ENCODE peak calls at places on chromosomes 13 and 19, in four cellular contexts. Y, V, Q and F are unnamed samples.

GRCh38 chr13:32947886-32948285 is 68.3 kb upstream of the KL start:
- DNase-seq in Q (no peak), Y (peak; percentile 57), V (no peak), F (no peak)

GRCh38 chr19:8397291-8397690 is 7.1 kb downstream of the RAB11B start:
- DNase-seq in V (no peak), Q (no peak), Y (no peak), F (no peak)

GRCh38 chr19:15463865-15464371 is 426 bp downstream of the RASAL3 start:
- DNase-seq in V (no peak), Q (no peak), Y (no peak), F (peak; percentile 77)

GRCh38 chr19:6524326-6524725 is 6.5 kb upstream of the TNFSF9 start:
- DNase-seq in V (no peak), Q (no peak), Y (no peak), F (no peak)

GRCh38 chr13:82136880-82137279 is 1745.4 kb downstream of the SLITRK1 start:
- DNase-seq in Y (no peak), V (no peak), Q (no peak), F (no peak)

GRCh38 chr19:49968279-49968922 is 7.4 kb upstream of the SIGLEC11 start:
- DNase-seq in Q (no peak), Y (no peak), V (no peak), F (no peak)

GRCh38 chr19:35162471-35163326 is 8.2 kb downstream of the FXYD5 start:
- DNase-seq in Q (no peak), Y (no peak), V (no peak), F (no peak)

GRCh38 chr19:57746580-57747471 is at the start of gene ZNF776:
- DNase-seq in Y (peak; percentile 80), V (peak; percentile 88), Q (peak; percentile 68), F (peak; percentile 77)

GRCh38 chr13:109761695-109762094 is 24.7 kb downstream of the IRS2 start:
- DNase-seq in Y (no peak), Q (no peak), V (no peak), F (no peak)

GRCh38 chr13:109762791-109763190 is 23.6 kb downstream of the IRS2 start:
- DNase-seq in V (no peak), Q (no peak), Y (no peak), F (no peak)

GRCh38 chr13:109767023-109767422 is 19.4 kb downstream of the IRS2 start:
- DNase-seq in V (no peak), Q (no peak), Y (no peak), F (no peak)

GRCh38 chr13:109764045-109764444 is 22.3 kb downstream of the IRS2 start:
- DNase-seq in V (no peak), Q (no peak), Y (no peak), F (no peak)

GRCh38 chr13:109764474-109765292 is 21.7 kb downstream of the IRS2 start:
- DNase-seq in Y (no peak), V (no peak), Q (no peak), F (no peak)
- H3K4me3 ChIP-seq in Y (no peak overlapping the region), V (no peak overlapping the region), Q (no peak overlapping the region), F (no peak overlapping the region)

DNA sequence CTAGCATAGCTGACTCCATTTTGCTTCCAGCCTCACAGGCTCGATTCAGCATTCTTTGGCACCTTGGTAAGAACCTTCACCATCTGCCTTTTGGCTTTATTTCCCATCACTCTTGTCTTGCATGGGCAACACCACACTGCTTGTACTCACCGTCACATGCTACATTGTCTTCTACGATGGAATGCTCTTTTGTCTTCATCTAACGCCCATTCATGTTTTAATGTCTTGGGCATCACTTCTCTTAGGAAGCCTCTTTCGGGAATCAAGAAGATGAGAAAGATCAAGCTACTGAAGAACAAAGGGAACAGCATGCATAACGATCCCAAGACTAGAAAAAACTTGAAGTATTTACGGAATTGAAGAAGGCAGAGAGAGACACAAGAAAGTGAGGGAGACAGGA is 5.7 kb upstream of the RPL21 start:
- DNase-seq in Q (no peak), Y (no peak), V (no peak), F (no peak)
- TF ChIP-seq CTCF in Q (no peak), Y (no peak), V (no peak), F (no peak)

GRCh38 chr19:56107626-56108351 is 13.3 kb downstream of the ZNF787 start:
- DNase-seq in Q (no peak), Y (no peak), V (no peak), F (no peak)
- H3K36me3 ChIP-seq in Q (no peaks in the 10 kb centered on the region), Y (peaks cover under 1% of the 10 kb centered on the region), V (no peaks in the 10 kb centered on the region), F (peaks cover 13% of the 10 kb centered on the region)

DNA sequence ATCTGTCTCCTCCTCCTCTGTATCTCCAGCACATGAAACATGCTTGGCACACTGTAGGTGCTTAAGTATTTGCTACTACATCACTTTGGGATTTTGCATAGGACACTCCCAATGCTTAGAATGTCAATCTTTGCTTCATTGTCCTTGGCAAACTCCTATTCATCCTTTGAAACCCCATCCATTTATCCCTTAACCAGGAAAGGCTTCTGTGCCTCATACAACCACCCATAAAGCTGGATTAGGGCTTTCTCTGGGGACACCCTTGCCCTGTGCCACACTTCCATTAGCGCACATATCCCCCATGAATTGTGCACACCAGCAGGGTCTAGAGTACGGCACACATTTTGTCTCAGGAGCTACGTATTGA is 5.8 kb upstream of the EPS8L1 start:
- DNase-seq in Y (no peak), Q (no peak), V (no peak), F (no peak)
- H3K4me3 ChIP-seq in Y (no peak overlapping the region), Q (no peak overlapping the region), V (no peak overlapping the region), F (no peak overlapping the region)

DNA sequence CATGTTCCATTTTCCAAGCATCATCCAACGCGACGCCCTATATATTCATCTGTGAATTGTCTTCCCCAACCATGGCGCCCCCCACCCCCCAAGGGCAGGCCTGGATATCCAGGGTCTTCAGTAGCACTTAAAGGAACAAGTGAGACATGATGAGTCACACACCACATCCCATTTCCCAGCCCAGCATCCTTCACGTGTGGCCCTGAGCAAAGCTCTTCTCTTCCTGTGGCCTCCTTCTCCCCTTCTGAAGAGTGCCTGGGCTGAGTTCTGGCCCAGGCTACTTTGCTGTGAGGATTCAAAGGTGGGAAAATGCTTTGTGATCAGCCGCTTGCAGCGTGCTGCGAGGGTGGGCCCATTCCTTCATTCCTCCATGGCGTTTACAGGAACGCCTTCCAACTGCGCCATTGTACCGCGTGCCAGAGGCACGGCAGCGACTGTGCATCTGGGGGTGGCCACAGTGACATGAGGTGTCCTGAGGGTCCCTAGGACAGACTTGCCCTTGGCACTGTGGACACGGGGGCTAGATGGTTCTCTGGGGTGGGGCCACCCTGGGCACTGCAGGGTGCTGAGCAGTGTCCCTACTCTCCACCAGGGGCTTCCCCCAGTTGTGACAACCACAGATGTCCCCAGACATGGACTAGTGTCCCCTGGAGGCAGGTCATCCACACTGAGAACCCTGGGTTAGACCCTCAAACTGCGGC is 11.7 kb downstream of the PLIN4 start:
- DNase-seq in V (no peak), Q (no peak), Y (no peak), F (no peak)
- TF ChIP-seq CTCF in V (no peak), Q (no peak), Y (peak; percentile 20), F (no peak)

GRCh38 chr19:17564783-17565182 is 9.3 kb downstream of the COLGALT1 start:
- DNase-seq in V (no peak), Q (no peak), Y (no peak), F (no peak)

GRCh38 chr19:17560205-17560595 is 4.8 kb downstream of the COLGALT1 start:
- DNase-seq in V (peak; percentile 50), Y (no peak), Q (no peak), F (no peak)

GRCh38 chr19:17565611-17566010 is 10.2 kb downstream of the COLGALT1 start:
- DNase-seq in V (no peak), Y (no peak), Q (no peak), F (no peak)

GRCh38 chr19:17557461-17557860 is 2.0 kb downstream of the COLGALT1 start:
- DNase-seq in V (no peak), Y (no peak), Q (no peak), F (no peak)

GRCh38 chr19:17562097-17562496 is 6.6 kb downstream of the COLGALT1 start:
- DNase-seq in V (no peak), Y (no peak), Q (no peak), F (no peak)
- H3K36me3 ChIP-seq in V (no peaks in the 10 kb centered on the region), Y (peaks cover 33% of the 10 kb centered on the region), Q (no peaks in the 10 kb centered on the region), F (peaks cover 15% of the 10 kb centered on the region)

DNA sequence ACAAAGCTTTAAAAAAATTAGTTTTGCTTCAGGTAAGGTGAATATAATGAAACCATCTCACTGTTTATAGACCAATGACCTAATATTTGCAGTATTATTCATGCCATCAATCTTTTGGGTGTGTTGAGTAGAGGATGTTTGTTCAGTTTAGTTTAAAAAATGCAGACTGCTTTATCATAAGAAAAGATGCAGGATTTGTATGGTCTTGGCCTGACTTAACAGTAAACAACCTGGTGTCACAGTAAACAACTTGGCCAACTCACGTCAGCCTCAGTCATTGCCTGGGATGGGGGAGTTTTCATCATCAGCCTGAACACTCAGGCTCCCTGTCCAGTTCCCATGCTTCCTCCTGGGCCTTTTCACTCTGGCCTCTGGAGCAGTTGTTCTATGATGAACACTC is 55.1 kb downstream of the LMO7 start:
- DNase-seq in V (no peak), Y (no peak), Q (no peak), F (no peak)
- H3K4me3 ChIP-seq in V (no peak overlapping the region), Y (no peak overlapping the region), Q (no peak overlapping the region), F (no peak overlapping the region)